ENCODE peak calls at places on chromosome 1, in five cellular contexts. M is RPMI7951, C is omental fat pad, U is small intestine, P is GM03348. K is an unnamed sample.

GRCh38 chr1:4006676-4007374 is 106.8 kb upstream of the C1orf174 start:
- DNase-seq in U (no peak), P (no peak), C (no peak), M (no peak), K (no peak)

GRCh38 chr1:88061106-88061829 is 622.8 kb upstream of the PKN2 start:
- DNase-seq in U (peak), C (no peak), M (peak), P (peak), K (peak)

GRCh38 chr1:53326598-53327182 is 1.2 kb downstream of the LRP8 start:
- DNase-seq in C (no peak), M (no peak), U (peak), P (peak), K (peak)

GRCh38 chr1:28926629-28927441 is 12.5 kb downstream of the EPB41 start:
- DNase-seq in U (peak), M (peak), C (no peak), P (no peak), K (no peak)

GRCh38 chr1:212971312-212971711 is 21.0 kb downstream of the VASH2 start:
- DNase-seq in P (no peak), C (no peak), U (no peak), M (no peak), K (no peak)

GRCh38 chr1:186865253-186865652 is 36.5 kb downstream of the PLA2G4A start:
- DNase-seq in P (no peak), U (no peak), C (no peak), M (no peak), K (no peak)

GRCh38 chr1:86119214-86119764 is 37.3 kb downstream of the COL24A1 start:
- DNase-seq in M (no peak), C (no peak), U (no peak), P (no peak), K (no peak)

GRCh38 chr1:241138248-241138647 is 218.8 kb downstream of the RGS7 start:
- DNase-seq in M (no peak), P (no peak), C (no peak), U (no peak), K (no peak)

GRCh38 chr1:11505591-11506538 is 26.9 kb downstream of the DISP3 start:
- DNase-seq in C (no peak), M (no peak), P (no peak), U (no peak), K (no peak)

GRCh38 chr1:240491156-240491555 is 120.8 kb downstream of the GREM2 start:
- DNase-seq in P (peak), M (peak), U (no peak), C (no peak), K (no peak)

GRCh38 chr1:88736633-88737248 is 52.7 kb downstream of the PKN2 start:
- DNase-seq in U (peak), M (peak), C (no peak), P (peak), K (no peak)

GRCh38 chr1:228010921-228011320 is 4.1 kb downstream of the WNT3A start:
- DNase-seq in U (no peak), C (no peak), P (no peak), M (no peak), K (no peak)

GRCh38 chr1:2783435-2784397 is 17.8 kb downstream of the TTC34 start:
- DNase-seq in U (no peak), P (no peak), C (no peak), M (no peak), K (no peak)

GRCh38 chr1:55203064-55203463 is 12.1 kb downstream of the USP24 start:
- DNase-seq in M (no peak), P (no peak), U (peak), C (no peak), K (no peak)

GRCh38 chr1:67429011-67429527 is 1.1 kb downstream of the SERBP1 start:
- DNase-seq in P (peak), M (peak), C (no peak), U (peak), K (peak)